ENCODE peak calls at places on chromosomes 13 and 19, in five cellular contexts. G is stimulated activated naive CD8-positive, alpha-beta T cell treated with anti-CD3 and anti-CD28 coated beads, Interleukin-15, Interleukin-2, amounts not matched to agents 100 U/mL and 50 U/mL, for 24 hours; Q is naive thymus-derived CD8-positive, alpha-beta T cell; S is WTC11; N is activated T-helper 9 cell treated with anti-CD3 and anti-CD28 coated beads, Interleukin-2, amount 50 U/mL, for 16 hours. U is an unnamed sample.

GRCh38 chr13:63249411-63249810 is 1833.8 kb upstream of the PCDH20 start:
- DNase-seq in S (no peak), G (no peak), Q (no peak), N (no peak), U (no peak)

GRCh38 chr19:46181386-46181774 is 33.3 kb downstream of the IGFL2 start:
- DNase-seq in Q (no peak), N (no peak), G (peak), S (no peak), U (no peak)

GRCh38 chr13:52447815-52448552 is 2.5 kb downstream of the VPS36 start:
- DNase-seq in G (no peak), N (no peak), Q (no peak), S (no peak), U (no peak)

GRCh38 chr19:35021016-35021415 is 9.3 kb upstream of the SCN1B start:
- DNase-seq in Q (no peak), S (no peak), N (no peak), G (no peak), U (no peak)

GRCh38 chr19:6232567-6232966 is 47.2 kb downstream of the MLLT1 start:
- DNase-seq in Q (no peak), S (no peak), G (no peak), N (no peak), U (no peak)

GRCh38 chr19:27966390-27966816 is 1246.5 kb downstream of the UQCRFS1 start:
- DNase-seq in N (no peak), G (no peak), Q (no peak), S (no peak), U (no peak)

GRCh38 chr13:67150608-67151007 is 79.5 kb downstream of the PCDH9 start:
- DNase-seq in N (no peak), S (no peak), Q (no peak), G (no peak), U (no peak)

GRCh38 chr19:57566396-57567256 is 7.0 kb upstream of the ZNF550 start:
- DNase-seq in Q (no peak), N (no peak), S (no peak), G (no peak), U (no peak)

GRCh38 chr19:2240881-2241760 is 4.5 kb downstream of the SF3A2 start:
- DNase-seq in G (no peak), S (no peak), Q (no peak), N (no peak), U (no peak)

GRCh38 chr19:11261902-11262839 is at the start of gene DOCK6:
- DNase-seq in G (peak), Q (no peak), N (no peak), S (peak), U (no peak)

GRCh38 chr19:55503447-55504251 is 15.4 kb downstream of the SSC5D start:
- DNase-seq in G (peak), N (peak), S (peak), Q (peak), U (peak)

GRCh38 chr13:113579686-113580085 is 4.9 kb upstream of the TFDP1 start:
- DNase-seq in N (no peak), G (no peak), S (no peak), Q (no peak), U (no peak)

GRCh38 chr13:47859129-47859528 is 141.9 kb downstream of the SUCLA2 start:
- DNase-seq in N (no peak), Q (no peak), S (no peak), G (no peak), U (no peak)

GRCh38 chr19:12065100-12065538 is 588 bp downstream of the ZNF844 start:
- DNase-seq in N (no peak), S (no peak), Q (peak), G (no peak), U (no peak)

GRCh38 chr13:84672616-84673015 is 790.3 kb upstream of the SLITRK1 start:
- DNase-seq in S (no peak), Q (no peak), N (no peak), G (no peak), U (no peak)

GRCh38 chr13:63910406-63910957 is 2494.8 kb upstream of the PCDH20 start:
- DNase-seq in N (no peak), G (no peak), Q (no peak), S (peak), U (no peak)

GRCh38 chr13:71775946-71776345 is 91.1 kb downstream of the DACH1 start:
- DNase-seq in G (no peak), N (no peak), S (no peak), Q (no peak), U (no peak)

GRCh38 chr19:35641515-35642151 is at the start of gene ETV2:
- DNase-seq in S (peak), G (peak), Q (no peak), N (no peak), U (no peak)

GRCh38 chr19:1568320-1569019 is at the start of gene MEX3D:
- DNase-seq in N (peak), S (peak), G (peak), Q (peak), U (peak)

U was measured in T follicular helper cell.